ENCODE peak calls at places on chromosomes 11 and 22, in five cellular contexts. Q, Z, B, L and C are unnamed samples.

GRCh38 chr11:45850446-45850845 is 3.2 kb downstream of the CRY2 start:
- DNase-seq in Q (no peak), Z (no peak), B (no peak), L (no peak), C (no peak)

GRCh38 chr11:70467196-70468085 is 69.1 kb downstream of the CTTN start:
- DNase-seq in Q (peak), Z (peak), B (peak), L (peak), C (peak)

GRCh38 chr22:39928556-39929401 is 27.9 kb downstream of the GRAP2 start:
- DNase-seq in Q (no peak), Z (no peak), B (no peak), L (no peak), C (peak)

GRCh38 chr11:12200359-12201015 is 90.1 kb downstream of the MICAL2 start:
- DNase-seq in Q (no peak), Z (no peak), B (peak), L (peak), C (no peak)

GRCh38 chr11:5666396-5666780 is 18.5 kb downstream of the TRIM5 start:
- DNase-seq in Q (no peak), Z (no peak), B (no peak), L (no peak), C (no peak)

GRCh38 chr11:48054994-48055291 is 74.6 kb downstream of the PTPRJ start:
- DNase-seq in Q (no peak), Z (no peak), B (no peak), L (no peak), C (no peak)

GRCh38 chr11:15774021-15774862 is 582.1 kb downstream of the SOX6 start:
- DNase-seq in Q (no peak), Z (no peak), B (no peak), L (no peak), C (no peak)

GRCh38 chr11:10930961-10931760 is 73.3 kb upstream of the ZBED5 start:
- DNase-seq in Q (no peak), Z (peak), B (peak), L (peak), C (no peak)

GRCh38 chr11:59560702-59561469 is 49.5 kb downstream of the OR4D9 start:
- DNase-seq in Q (peak), Z (peak), B (peak), L (peak), C (peak)

GRCh38 chr11:128733440-128734115 is 39.7 kb downstream of the FLI1 start:
- DNase-seq in Q (no peak), Z (peak), B (no peak), L (peak), C (no peak)

GRCh38 chr22:25160120-25160996 is 39.3 kb upstream of the CRYBB3 start:
- DNase-seq in Q (no peak), Z (no peak), B (no peak), L (no peak), C (no peak)

GRCh38 chr22:33034753-33035152 is 23.4 kb downstream of the SYN3 start:
- DNase-seq in Q (no peak), Z (no peak), B (no peak), L (no peak), C (no peak)

GRCh38 chr11:119206512-119207299 is 567 bp downstream of the CBL start:
- DNase-seq in Q (no peak), Z (peak), B (peak), L (peak), C (peak)

GRCh38 chr11:13256216-13256615 is 21.4 kb upstream of the BMAL1 start:
- DNase-seq in Q (no peak), Z (no peak), B (no peak), L (no peak), C (no peak)

GRCh38 chr11:117833401-117833891 is 8.9 kb upstream of the FXYD2 start:
- DNase-seq in Q (no peak), Z (peak), B (no peak), L (peak), C (no peak)

GRCh38 chr11:130631119-130631518 is 182.7 kb downstream of the ADAMTS15 start:
- DNase-seq in Q (no peak), Z (no peak), B (no peak), L (no peak), C (no peak)

GRCh38 chr22:39718206-39718605 is 147.7 kb downstream of the CACNA1I start:
- DNase-seq in Q (no peak), Z (no peak), B (no peak), L (no peak), C (no peak)

GRCh38 chr11:67504023-67504949 is 877 bp downstream of the PITPNM1 start:
- DNase-seq in Q (no peak), Z (peak), B (peak), L (peak), C (no peak)

GRCh38 chr22:42368379-42369249 is 63.6 kb downstream of the NFAM1 start:
- DNase-seq in Q (no peak), Z (peak), B (no peak), L (no peak), C (no peak)

GRCh38 chr11:18485905-18486528 is 30.4 kb downstream of the LDHAL6A start:
- DNase-seq in Q (no peak), Z (no peak), B (no peak), L (no peak), C (no peak)
- TF ChIP-seq GABPA in Q (no peak), Z (no peak), B (no peak), L (no peak), C (no peak)

GRCh38 chr22:37304595-37305343 is 22.5 kb downstream of the CYTH4 start:
- DNase-seq in Q (peak), Z (no peak), B (peak), L (no peak), C (no peak)
- TF ChIP-seq GABPA in Q (no peak), Z (no peak), B (no peak), L (no peak), C (no peak)

GRCh38 chr22:45885171-45885840 is 91.7 kb downstream of the WNT7B start:
- DNase-seq in Q (no peak), Z (no peak), B (no peak), L (no peak), C (no peak)

GRCh38 chr22:45882881-45883810 is 93.8 kb downstream of the WNT7B start:
- DNase-seq in Q (no peak), Z (no peak), B (no peak), L (no peak), C (no peak)

GRCh38 chr22:45885941-45886395 is 91.0 kb downstream of the WNT7B start:
- DNase-seq in Q (peak), Z (no peak), B (no peak), L (peak), C (no peak)

GRCh38 chr22:45883811-45884170 is 93.2 kb downstream of the WNT7B start:
- DNase-seq in Q (no peak), Z (no peak), B (no peak), L (no peak), C (no peak)

GRCh38 chr22:45884201-45885067 is 92.5 kb downstream of the WNT7B start:
- DNase-seq in Q (no peak), Z (no peak), B (no peak), L (peak), C (no peak)
- TF ChIP-seq GABPA in Q (no peak), Z (no peak), B (no peak), L (no peak), C (no peak)

GRCh38 chr22:35593071-35593884 is 23.9 kb downstream of the MB start:
- DNase-seq in Q (no peak), Z (no peak), B (no peak), L (no peak), C (no peak)
- TF ChIP-seq GABPA in Q (no peak), Z (no peak), B (no peak), L (no peak), C (no peak)

DNA sequence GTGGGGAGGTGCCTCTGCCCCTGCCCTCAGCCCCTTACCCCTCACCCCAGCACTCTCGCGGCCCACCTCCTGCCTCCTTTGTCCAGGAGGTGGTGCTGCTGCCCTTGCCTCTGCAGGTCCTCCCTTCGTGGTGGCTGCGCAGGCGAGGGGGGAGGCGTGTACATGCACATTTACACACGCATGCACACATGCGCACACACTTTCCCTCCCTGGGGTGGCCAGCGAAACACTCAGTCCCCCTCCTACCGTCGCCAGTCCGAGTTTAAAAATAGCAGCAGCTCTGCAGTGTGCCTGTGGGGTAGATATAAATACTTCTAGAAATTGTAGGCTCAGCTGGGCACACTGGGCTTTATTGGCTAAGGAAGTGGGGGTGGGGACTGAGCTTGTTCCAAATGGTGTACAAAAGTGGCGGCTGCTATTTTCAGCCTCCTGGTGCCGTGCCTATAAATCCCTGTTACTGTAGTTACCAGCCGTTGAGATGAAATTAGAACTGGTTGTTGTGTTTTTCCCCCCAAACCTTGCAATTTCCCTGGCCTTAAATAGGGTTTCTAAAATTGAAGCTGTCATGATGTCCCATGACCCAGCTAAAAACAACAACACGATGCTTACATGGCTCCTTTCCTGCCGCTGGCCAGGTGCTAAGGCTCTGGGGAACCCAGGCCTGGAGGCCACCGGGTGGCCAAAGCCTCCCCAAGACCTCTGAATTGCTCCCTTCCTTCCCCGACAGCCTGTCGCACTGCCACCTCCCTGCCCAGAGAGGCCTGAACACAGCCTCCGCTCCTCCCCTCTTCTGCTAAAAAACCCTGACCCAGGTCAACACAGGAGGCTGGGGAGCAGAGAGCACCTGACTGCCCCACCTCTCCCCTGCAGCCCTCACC is 12.4 kb downstream of the PICK1 start:
- DNase-seq in Q (no peak), Z (no peak), B (peak), L (peak), C (no peak)
- TF ChIP-seq GABPA in Q (no peak), Z (no peak), B (no peak), L (no peak), C (no peak)

GRCh38 chr22:44398791-44399190 is 86.0 kb upstream of the SHISAL1 start:
- DNase-seq in Q (no peak), Z (peak), B (no peak), L (peak), C (no peak)
- TF ChIP-seq GABPA in Q (no peak), Z (no peak), B (no peak), L (no peak), C (no peak)

GRCh38 chr11:100752371-100753073 is 65.4 kb downstream of the ARHGAP42 start:
- DNase-seq in Q (no peak), Z (no peak), B (no peak), L (no peak), C (no peak)
- TF ChIP-seq GABPA in Q (no peak), Z (no peak), B (no peak), L (no peak), C (no peak)

DNA sequence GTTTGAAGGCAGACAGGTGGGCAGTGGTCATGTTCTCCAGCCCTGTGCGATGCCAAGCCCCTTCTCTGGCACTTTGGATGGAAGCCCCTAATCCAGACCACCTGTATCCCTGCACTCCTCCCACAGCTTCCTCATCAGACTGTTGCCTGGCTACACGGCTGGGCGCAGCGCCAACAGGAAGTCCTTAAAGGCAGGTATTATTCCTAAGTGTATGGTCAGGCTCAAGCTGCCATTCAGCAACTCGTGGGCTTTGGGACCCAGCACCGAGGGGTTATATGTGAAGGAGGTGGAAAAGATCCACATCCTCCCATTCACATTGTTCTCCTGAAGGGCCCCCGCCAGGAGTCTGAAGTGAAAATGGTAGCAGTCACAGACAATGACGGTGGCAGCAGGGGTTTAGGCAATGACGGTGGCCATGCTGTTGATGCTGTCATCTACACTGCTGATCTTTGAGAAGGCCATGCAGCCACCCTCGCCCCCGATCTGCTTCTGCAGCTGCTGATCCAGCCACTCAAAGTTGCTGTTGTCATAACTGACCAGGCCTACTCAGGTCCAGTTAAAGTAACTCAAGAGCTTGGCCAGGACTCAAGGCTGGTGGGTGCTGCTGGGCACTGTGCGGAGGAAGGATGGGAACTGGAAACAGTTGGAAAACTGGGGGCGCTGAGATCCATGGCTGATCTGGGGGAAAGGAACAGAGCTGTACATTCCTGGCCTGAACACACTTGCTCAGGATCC is 27.7 kb downstream of the OR6Q1 start:
- DNase-seq in Q (no peak), Z (no peak), B (no peak), L (no peak), C (no peak)
- TF ChIP-seq GABPA in Q (no peak), Z (no peak), B (no peak), L (no peak), C (no peak)

DNA sequence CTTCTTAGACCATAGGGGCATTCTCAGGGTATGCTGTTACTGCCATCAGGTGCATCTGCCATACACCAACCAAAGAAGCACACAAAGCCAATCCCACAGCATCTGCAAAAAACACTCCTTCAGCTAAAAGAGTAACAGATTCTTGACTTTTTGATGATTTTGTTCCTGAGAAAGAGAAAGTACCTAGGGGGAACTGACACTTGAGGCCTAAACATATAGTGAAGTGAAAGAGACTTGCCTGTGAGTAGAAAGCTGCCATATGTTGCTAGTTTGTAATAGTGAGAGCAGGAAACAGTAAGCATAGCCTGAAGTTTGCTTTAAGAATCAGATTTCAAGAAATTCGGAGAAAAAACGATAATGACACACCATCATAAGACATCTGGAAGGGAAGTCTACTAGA is 97.9 kb upstream of the CTSC start:
- DNase-seq in Q (no peak), Z (no peak), B (no peak), L (no peak), C (no peak)
- TF ChIP-seq GABPA in Q (no peak), Z (no peak), B (no peak), L (no peak), C (no peak)

GRCh38 chr11:107477820-107478219 is 20.2 kb upstream of the CWF19L2 start:
- DNase-seq in Q (no peak), Z (no peak), B (no peak), L (no peak), C (no peak)

GRCh38 chr11:107478922-107479321 is 21.3 kb upstream of the CWF19L2 start:
- DNase-seq in Q (no peak), Z (no peak), B (no peak), L (no peak), C (no peak)

DNA sequence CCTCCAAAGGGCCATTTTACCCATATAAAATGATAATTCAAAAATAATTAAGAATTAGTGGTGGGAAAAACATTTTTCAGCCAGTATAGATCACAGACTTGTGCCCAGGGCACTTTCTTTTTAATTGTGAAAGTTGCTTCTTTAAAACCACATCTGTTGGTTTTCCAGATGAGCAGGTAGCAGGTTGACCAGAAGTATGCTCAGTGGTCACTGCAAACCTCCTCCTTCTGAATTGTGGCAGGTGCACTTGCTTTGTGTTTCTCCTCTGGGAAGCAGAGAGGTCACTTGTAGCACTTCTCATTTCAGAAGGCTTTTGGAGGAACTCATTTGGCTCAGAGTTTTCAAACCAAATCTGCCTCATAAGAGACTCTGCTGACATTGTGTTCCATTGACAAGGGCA is 24.6 kb upstream of the CWF19L2 start:
- DNase-seq in Q (no peak), Z (no peak), B (no peak), L (no peak), C (no peak)
- TF ChIP-seq GABPA in Q (no peak), Z (no peak), B (no peak), L (no peak), C (no peak)